ENCODE peak calls at places on chromosomes 3 and 15, in nine cellular contexts. One of them, this sample, is unnamed.
A peak's percentile ranks its signal among the peaks of the same experiment; 100 is the strongest.

GRCh38 chr3:127588675-127589577 is 1.6 kb downstream of the TPRA1 start:
- DNase-seq in stromal cell of bone marrow: no peak
- DNase-seq in CD8-positive, alpha-beta T cell: no peak
- DNase-seq in mucosa of gallbladder: no peak
- DNase-seq in small intestine: peak; percentile 45
- DNase-seq in GF-D8: peak; percentile 35
- DNase-seq in body of pancreas: peak; percentile 29
- DNase-seq in activated CD4-positive, alpha-beta memory T cell treated with anti-CD3 and anti-CD28 coated beads for 36 hours: peak; percentile 39
- DNase-seq in Kasumi-1: peak; percentile 36
- DNase-seq in this sample: no peak

GRCh38 chr3:131020122-131020693 is 6.4 kb downstream of the ASTE1 start:
- DNase-seq in stromal cell of bone marrow: no peak
- DNase-seq in CD8-positive, alpha-beta T cell: no peak
- DNase-seq in mucosa of gallbladder: no peak
- DNase-seq in small intestine: no peak
- DNase-seq in GF-D8: peak; percentile 79
- DNase-seq in body of pancreas: no peak
- DNase-seq in activated CD4-positive, alpha-beta memory T cell treated with anti-CD3 and anti-CD28 coated beads for 36 hours: no peak
- DNase-seq in Kasumi-1: peak; percentile 94
- DNase-seq in this sample: no peak

GRCh38 chr3:153970735-153971347 is 150.3 kb upstream of the ARHGEF26 start:
- DNase-seq in stromal cell of bone marrow: no peak
- DNase-seq in CD8-positive, alpha-beta T cell: no peak
- DNase-seq in mucosa of gallbladder: no peak
- DNase-seq in small intestine: no peak
- DNase-seq in GF-D8: no peak
- DNase-seq in body of pancreas: no peak
- DNase-seq in activated CD4-positive, alpha-beta memory T cell treated with anti-CD3 and anti-CD28 coated beads for 36 hours: no peak
- DNase-seq in Kasumi-1: peak; percentile 59
- DNase-seq in this sample: no peak

GRCh38 chr3:17183951-17184550 is 299.3 kb downstream of the PLCL2 start:
- DNase-seq in stromal cell of bone marrow: peak; percentile 16
- DNase-seq in CD8-positive, alpha-beta T cell: no peak
- DNase-seq in mucosa of gallbladder: no peak
- DNase-seq in small intestine: no peak
- DNase-seq in GF-D8: no peak
- DNase-seq in body of pancreas: no peak
- DNase-seq in activated CD4-positive, alpha-beta memory T cell treated with anti-CD3 and anti-CD28 coated beads for 36 hours: no peak
- DNase-seq in Kasumi-1: no peak
- DNase-seq in this sample: no peak

GRCh38 chr15:69417581-69417980 is 3.4 kb downstream of the KIF23 start:
- DNase-seq in stromal cell of bone marrow: no peak
- DNase-seq in CD8-positive, alpha-beta T cell: no peak
- DNase-seq in mucosa of gallbladder: no peak
- DNase-seq in small intestine: no peak
- DNase-seq in GF-D8: no peak
- DNase-seq in body of pancreas: no peak
- DNase-seq in activated CD4-positive, alpha-beta memory T cell treated with anti-CD3 and anti-CD28 coated beads for 36 hours: no peak
- DNase-seq in Kasumi-1: no peak
- DNase-seq in this sample: no peak

GRCh38 chr3:168884353-168884903 is 779.1 kb downstream of the MECOM start:
- DNase-seq in stromal cell of bone marrow: peak; percentile 81
- DNase-seq in CD8-positive, alpha-beta T cell: no peak
- DNase-seq in mucosa of gallbladder: peak; percentile 72
- DNase-seq in small intestine: peak; percentile 71
- DNase-seq in GF-D8: no peak
- DNase-seq in body of pancreas: peak; percentile 76
- DNase-seq in activated CD4-positive, alpha-beta memory T cell treated with anti-CD3 and anti-CD28 coated beads for 36 hours: no peak
- DNase-seq in Kasumi-1: no peak
- DNase-seq in this sample: no peak

GRCh38 chr15:29925227-29926082 is 103.2 kb upstream of the TJP1 start:
- DNase-seq in stromal cell of bone marrow: peak; percentile 63
- DNase-seq in CD8-positive, alpha-beta T cell: no peak
- DNase-seq in mucosa of gallbladder: peak; percentile 23
- DNase-seq in small intestine: peak; percentile 94
- DNase-seq in GF-D8: no peak
- DNase-seq in body of pancreas: peak; percentile 47
- DNase-seq in activated CD4-positive, alpha-beta memory T cell treated with anti-CD3 and anti-CD28 coated beads for 36 hours: peak; percentile 42
- DNase-seq in Kasumi-1: no peak
- DNase-seq in this sample: no peak

GRCh38 chr15:97728791-97729190 is 231.7 kb upstream of the ARRDC4 start:
- DNase-seq in stromal cell of bone marrow: no peak
- DNase-seq in CD8-positive, alpha-beta T cell: no peak
- DNase-seq in mucosa of gallbladder: no peak
- DNase-seq in small intestine: peak; percentile 3
- DNase-seq in GF-D8: no peak
- DNase-seq in body of pancreas: no peak
- DNase-seq in activated CD4-positive, alpha-beta memory T cell treated with anti-CD3 and anti-CD28 coated beads for 36 hours: no peak
- DNase-seq in Kasumi-1: no peak
- DNase-seq in this sample: no peak

GRCh38 chr15:29053661-29054131 is 167.9 kb downstream of the APBA2 start:
- DNase-seq in stromal cell of bone marrow: no peak
- DNase-seq in CD8-positive, alpha-beta T cell: no peak
- DNase-seq in mucosa of gallbladder: no peak
- DNase-seq in small intestine: no peak
- DNase-seq in GF-D8: no peak
- DNase-seq in body of pancreas: no peak
- DNase-seq in activated CD4-positive, alpha-beta memory T cell treated with anti-CD3 and anti-CD28 coated beads for 36 hours: no peak
- DNase-seq in Kasumi-1: no peak
- DNase-seq in this sample: no peak

GRCh38 chr3:40616420-40616819 is 91.7 kb downstream of the ZNF621 start:
- DNase-seq in stromal cell of bone marrow: no peak
- DNase-seq in CD8-positive, alpha-beta T cell: no peak
- DNase-seq in mucosa of gallbladder: no peak
- DNase-seq in small intestine: no peak
- DNase-seq in GF-D8: no peak
- DNase-seq in body of pancreas: no peak
- DNase-seq in activated CD4-positive, alpha-beta memory T cell treated with anti-CD3 and anti-CD28 coated beads for 36 hours: no peak
- DNase-seq in Kasumi-1: no peak
- DNase-seq in this sample: no peak

GRCh38 chr3:137217733-137218132 is 259.9 kb downstream of the IL20RB start:
- DNase-seq in stromal cell of bone marrow: no peak
- DNase-seq in CD8-positive, alpha-beta T cell: no peak
- DNase-seq in mucosa of gallbladder: no peak
- DNase-seq in small intestine: no peak
- DNase-seq in GF-D8: no peak
- DNase-seq in body of pancreas: no peak
- DNase-seq in activated CD4-positive, alpha-beta memory T cell treated with anti-CD3 and anti-CD28 coated beads for 36 hours: no peak
- DNase-seq in Kasumi-1: no peak
- DNase-seq in this sample: no peak

GRCh38 chr3:97021778-97022177 is 207.4 kb downstream of the EPHA6 start:
- DNase-seq in stromal cell of bone marrow: no peak
- DNase-seq in CD8-positive, alpha-beta T cell: no peak
- DNase-seq in mucosa of gallbladder: no peak
- DNase-seq in small intestine: no peak
- DNase-seq in GF-D8: no peak
- DNase-seq in body of pancreas: no peak
- DNase-seq in activated CD4-positive, alpha-beta memory T cell treated with anti-CD3 and anti-CD28 coated beads for 36 hours: no peak
- DNase-seq in Kasumi-1: no peak
- DNase-seq in this sample: no peak

GRCh38 chr3:15520185-15520584 is 1.3 kb downstream of the COLQ start:
- DNase-seq in stromal cell of bone marrow: no peak
- DNase-seq in CD8-positive, alpha-beta T cell: peak; percentile 21
- DNase-seq in mucosa of gallbladder: no peak
- DNase-seq in small intestine: no peak
- DNase-seq in GF-D8: no peak
- DNase-seq in body of pancreas: no peak
- DNase-seq in activated CD4-positive, alpha-beta memory T cell treated with anti-CD3 and anti-CD28 coated beads for 36 hours: peak; percentile 40
- DNase-seq in Kasumi-1: peak; percentile 37
- DNase-seq in this sample: no peak

GRCh38 chr3:72338942-72339749 is 509.1 kb downstream of the SHQ1 start:
- DNase-seq in stromal cell of bone marrow: peak; percentile 98
- DNase-seq in CD8-positive, alpha-beta T cell: no peak
- DNase-seq in mucosa of gallbladder: no peak
- DNase-seq in small intestine: no peak
- DNase-seq in GF-D8: no peak
- DNase-seq in body of pancreas: peak; percentile 49
- DNase-seq in activated CD4-positive, alpha-beta memory T cell treated with anti-CD3 and anti-CD28 coated beads for 36 hours: peak; percentile 86
- DNase-seq in Kasumi-1: no peak
- DNase-seq in this sample: peak; percentile 32

GRCh38 chr3:151282921-151283320 is 4.6 kb upstream of the P2RY14 start:
- DNase-seq in stromal cell of bone marrow: peak; percentile 46
- DNase-seq in CD8-positive, alpha-beta T cell: no peak
- DNase-seq in mucosa of gallbladder: no peak
- DNase-seq in small intestine: peak; percentile 69
- DNase-seq in GF-D8: peak; percentile 15
- DNase-seq in body of pancreas: no peak
- DNase-seq in activated CD4-positive, alpha-beta memory T cell treated with anti-CD3 and anti-CD28 coated beads for 36 hours: no peak
- DNase-seq in Kasumi-1: peak; percentile 92
- DNase-seq in this sample: no peak

GRCh38 chr3:63067999-63068645 is 192.9 kb upstream of the CADPS start:
- DNase-seq in stromal cell of bone marrow: peak; percentile 18
- DNase-seq in CD8-positive, alpha-beta T cell: no peak
- DNase-seq in mucosa of gallbladder: peak; percentile 59
- DNase-seq in small intestine: peak; percentile 49
- DNase-seq in GF-D8: no peak
- DNase-seq in body of pancreas: peak; percentile 14
- DNase-seq in activated CD4-positive, alpha-beta memory T cell treated with anti-CD3 and anti-CD28 coated beads for 36 hours: no peak
- DNase-seq in Kasumi-1: peak; percentile 64
- DNase-seq in this sample: no peak

GRCh38 chr15:68385240-68385561 is 46.8 kb downstream of the ITGA11 start:
- DNase-seq in stromal cell of bone marrow: no peak
- DNase-seq in CD8-positive, alpha-beta T cell: no peak
- DNase-seq in mucosa of gallbladder: peak; percentile 8
- DNase-seq in small intestine: no peak
- DNase-seq in GF-D8: no peak
- DNase-seq in body of pancreas: no peak
- DNase-seq in activated CD4-positive, alpha-beta memory T cell treated with anti-CD3 and anti-CD28 coated beads for 36 hours: peak; percentile 4
- DNase-seq in Kasumi-1: no peak
- DNase-seq in this sample: no peak

GRCh38 chr3:102329561-102329960 is 105.3 kb upstream of the ZPLD1 start:
- DNase-seq in stromal cell of bone marrow: no peak
- DNase-seq in CD8-positive, alpha-beta T cell: no peak
- DNase-seq in mucosa of gallbladder: no peak
- DNase-seq in small intestine: no peak
- DNase-seq in GF-D8: no peak
- DNase-seq in body of pancreas: no peak
- DNase-seq in activated CD4-positive, alpha-beta memory T cell treated with anti-CD3 and anti-CD28 coated beads for 36 hours: no peak
- DNase-seq in Kasumi-1: no peak
- DNase-seq in this sample: no peak

GRCh38 chr3:169389925-169390253 is 273.6 kb downstream of the MECOM start:
- DNase-seq in stromal cell of bone marrow: no peak
- DNase-seq in CD8-positive, alpha-beta T cell: no peak
- DNase-seq in mucosa of gallbladder: no peak
- DNase-seq in small intestine: no peak
- DNase-seq in GF-D8: no peak
- DNase-seq in body of pancreas: peak; percentile 49
- DNase-seq in activated CD4-positive, alpha-beta memory T cell treated with anti-CD3 and anti-CD28 coated beads for 36 hours: no peak
- DNase-seq in Kasumi-1: no peak
- DNase-seq in this sample: no peak

This sample was measured in activated CD4-positive, CD25-positive, alpha-beta regulatory T cell treated with anti-CD3 and anti-CD28 coated beads, Interleukin-2, amount 50 U/mL, for 16 hours.